ENCODE peak calls at places on chromosomes 16 and 17, in seven cellular contexts. One of them, this sample, is unnamed.

GRCh38 chr16:15502041-15502725 is 67.8 kb downstream of the BMERB1 start:
- DNase-seq in upper lobe of left lung: no peak
- DNase-seq in fibroblast of mammary gland: peak; percentile 93
- DNase-seq in activated naive CD4-positive, alpha-beta T cell: no peak
- DNase-seq in activated CD4-positive, CD25-positive, alpha-beta regulatory T cell: no peak
- DNase-seq in NCI-H1105: no peak
- DNase-seq in stimulated activated CD8-positive, alpha-beta memory T cell treated with anti-CD3 and anti-CD28 coated beads, Interleukin-2, amount 100 ng/mL, for 1 hour: no peak
- DNase-seq in this sample: no peak

GRCh38 chr16:85556456-85557082 is 56.6 kb upstream of the GSE1 start:
- DNase-seq in activated CD4-positive, CD25-positive, alpha-beta regulatory T cell: no peak
- DNase-seq in upper lobe of left lung: peak; percentile 90
- DNase-seq in NCI-H1105: no peak
- DNase-seq in fibroblast of mammary gland: no peak
- DNase-seq in stimulated activated CD8-positive, alpha-beta memory T cell treated with anti-CD3 and anti-CD28 coated beads, Interleukin-2, amount 100 ng/mL, for 1 hour: no peak
- DNase-seq in activated naive CD4-positive, alpha-beta T cell: no peak
- DNase-seq in this sample: peak; percentile 58

GRCh38 chr17:28999216-28999615 is 6.6 kb downstream of the SEZ6 start:
- DNase-seq in fibroblast of mammary gland: no peak
- DNase-seq in upper lobe of left lung: no peak
- DNase-seq in activated naive CD4-positive, alpha-beta T cell: no peak
- DNase-seq in stimulated activated CD8-positive, alpha-beta memory T cell treated with anti-CD3 and anti-CD28 coated beads, Interleukin-2, amount 100 ng/mL, for 1 hour: no peak
- DNase-seq in activated CD4-positive, CD25-positive, alpha-beta regulatory T cell: no peak
- DNase-seq in NCI-H1105: no peak
- DNase-seq in this sample: no peak

GRCh38 chr17:45003877-45004276 is 35.8 kb upstream of the C1QL1 start:
- DNase-seq in fibroblast of mammary gland: no peak
- DNase-seq in activated naive CD4-positive, alpha-beta T cell: no peak
- DNase-seq in stimulated activated CD8-positive, alpha-beta memory T cell treated with anti-CD3 and anti-CD28 coated beads, Interleukin-2, amount 100 ng/mL, for 1 hour: no peak
- DNase-seq in activated CD4-positive, CD25-positive, alpha-beta regulatory T cell: no peak
- DNase-seq in upper lobe of left lung: no peak
- DNase-seq in NCI-H1105: no peak
- DNase-seq in this sample: no peak

GRCh38 chr17:75260679-75261335 is 599 bp downstream of the GGA3 start:
- DNase-seq in upper lobe of left lung: no peak
- DNase-seq in activated CD4-positive, CD25-positive, alpha-beta regulatory T cell: no peak
- DNase-seq in stimulated activated CD8-positive, alpha-beta memory T cell treated with anti-CD3 and anti-CD28 coated beads, Interleukin-2, amount 100 ng/mL, for 1 hour: no peak
- DNase-seq in activated naive CD4-positive, alpha-beta T cell: no peak
- DNase-seq in NCI-H1105: no peak
- DNase-seq in fibroblast of mammary gland: no peak
- DNase-seq in this sample: no peak

GRCh38 chr16:56198755-56199114 is 7.4 kb downstream of the GNAO1 start:
- DNase-seq in upper lobe of left lung: no peak
- DNase-seq in stimulated activated CD8-positive, alpha-beta memory T cell treated with anti-CD3 and anti-CD28 coated beads, Interleukin-2, amount 100 ng/mL, for 1 hour: no peak
- DNase-seq in NCI-H1105: no peak
- DNase-seq in fibroblast of mammary gland: no peak
- DNase-seq in activated naive CD4-positive, alpha-beta T cell: no peak
- DNase-seq in activated CD4-positive, CD25-positive, alpha-beta regulatory T cell: no peak
- DNase-seq in this sample: no peak

GRCh38 chr17:77332034-77332971 is 191.5 kb downstream of the SEC14L1 start:
- DNase-seq in activated naive CD4-positive, alpha-beta T cell: no peak
- DNase-seq in NCI-H1105: no peak
- DNase-seq in stimulated activated CD8-positive, alpha-beta memory T cell treated with anti-CD3 and anti-CD28 coated beads, Interleukin-2, amount 100 ng/mL, for 1 hour: no peak
- DNase-seq in upper lobe of left lung: no peak
- DNase-seq in activated CD4-positive, CD25-positive, alpha-beta regulatory T cell: no peak
- DNase-seq in fibroblast of mammary gland: peak; percentile 53
- DNase-seq in this sample: no peak

GRCh38 chr17:40443196-40443987 is at the start of gene IGFBP4:
- DNase-seq in activated naive CD4-positive, alpha-beta T cell: peak; percentile 23
- DNase-seq in stimulated activated CD8-positive, alpha-beta memory T cell treated with anti-CD3 and anti-CD28 coated beads, Interleukin-2, amount 100 ng/mL, for 1 hour: peak; percentile 37
- DNase-seq in upper lobe of left lung: peak; percentile 96
- DNase-seq in activated CD4-positive, CD25-positive, alpha-beta regulatory T cell: peak; percentile 36
- DNase-seq in fibroblast of mammary gland: peak; percentile 63
- DNase-seq in NCI-H1105: peak; percentile 42
- DNase-seq in this sample: peak; percentile 88

GRCh38 chr16:88274847-88275246 is 107.9 kb upstream of the ZNF469 start:
- DNase-seq in upper lobe of left lung: no peak
- DNase-seq in stimulated activated CD8-positive, alpha-beta memory T cell treated with anti-CD3 and anti-CD28 coated beads, Interleukin-2, amount 100 ng/mL, for 1 hour: no peak
- DNase-seq in fibroblast of mammary gland: peak; percentile 35
- DNase-seq in activated CD4-positive, CD25-positive, alpha-beta regulatory T cell: no peak
- DNase-seq in activated naive CD4-positive, alpha-beta T cell: no peak
- DNase-seq in NCI-H1105: no peak
- DNase-seq in this sample: no peak

GRCh38 chr16:67526149-67526732 is 2.4 kb upstream of the RIPOR1 start:
- DNase-seq in fibroblast of mammary gland: no peak
- DNase-seq in upper lobe of left lung: no peak
- DNase-seq in stimulated activated CD8-positive, alpha-beta memory T cell treated with anti-CD3 and anti-CD28 coated beads, Interleukin-2, amount 100 ng/mL, for 1 hour: no peak
- DNase-seq in activated CD4-positive, CD25-positive, alpha-beta regulatory T cell: no peak
- DNase-seq in activated naive CD4-positive, alpha-beta T cell: no peak
- DNase-seq in NCI-H1105: no peak
- DNase-seq in this sample: no peak

GRCh38 chr16:17266606-17267313 is 204.0 kb downstream of the XYLT1 start:
- DNase-seq in stimulated activated CD8-positive, alpha-beta memory T cell treated with anti-CD3 and anti-CD28 coated beads, Interleukin-2, amount 100 ng/mL, for 1 hour: no peak
- DNase-seq in fibroblast of mammary gland: no peak
- DNase-seq in activated CD4-positive, CD25-positive, alpha-beta regulatory T cell: no peak
- DNase-seq in NCI-H1105: no peak
- DNase-seq in upper lobe of left lung: peak; percentile 53
- DNase-seq in activated naive CD4-positive, alpha-beta T cell: no peak
- DNase-seq in this sample: no peak

GRCh38 chr16:66197668-66198278 is 168.7 kb upstream of the CDH5 start:
- DNase-seq in NCI-H1105: no peak
- DNase-seq in stimulated activated CD8-positive, alpha-beta memory T cell treated with anti-CD3 and anti-CD28 coated beads, Interleukin-2, amount 100 ng/mL, for 1 hour: no peak
- DNase-seq in activated CD4-positive, CD25-positive, alpha-beta regulatory T cell: no peak
- DNase-seq in activated naive CD4-positive, alpha-beta T cell: no peak
- DNase-seq in fibroblast of mammary gland: no peak
- DNase-seq in upper lobe of left lung: no peak
- DNase-seq in this sample: no peak

This sample was measured in endothelial cell.